ENCODE peak calls at places on chromosomes 4 and X, in six cellular contexts. One of them, this sample, is unnamed.

GRCh38 chr4:1862055-1862911 is 6.3 kb upstream of the LETM1 start:
- DNase-seq in left ventricle myocardium superior: no peak
- DNase-seq in A172: no peak
- DNase-seq in myocyte: no peak
- DNase-seq in HEK293T: no peak
- DNase-seq in lower leg skin: no peak
- DNase-seq in this sample: no peak

GRCh38 chr4:165839615-165840333 is 33.3 kb upstream of the TLL1 start:
- DNase-seq in left ventricle myocardium superior: no peak
- DNase-seq in A172: no peak
- DNase-seq in myocyte: no peak
- DNase-seq in HEK293T: no peak
- DNase-seq in lower leg skin: no peak
- DNase-seq in this sample: no peak

GRCh38 chr4:52594961-52595360 is 64.1 kb downstream of the USP46 start:
- DNase-seq in left ventricle myocardium superior: no peak
- DNase-seq in A172: no peak
- DNase-seq in myocyte: no peak
- DNase-seq in HEK293T: no peak
- DNase-seq in lower leg skin: no peak
- DNase-seq in this sample: no peak

GRCh38 chr4:149120331-149121014 is 678.3 kb upstream of the NR3C2 start:
- DNase-seq in left ventricle myocardium superior: no peak
- DNase-seq in A172: peak; percentile 23
- DNase-seq in myocyte: peak; percentile 32
- DNase-seq in HEK293T: no peak
- DNase-seq in lower leg skin: no peak
- DNase-seq in this sample: no peak

GRCh38 chrX:68556036-68556435 is 57.2 kb downstream of the YIPF6 start:
- DNase-seq in left ventricle myocardium superior: no peak
- DNase-seq in A172: no peak
- DNase-seq in myocyte: no peak
- DNase-seq in HEK293T: no peak
- DNase-seq in lower leg skin: no peak
- DNase-seq in this sample: no peak

GRCh38 chr4:94758141-94758699 is 465 bp downstream of the BMPR1B start:
- DNase-seq in left ventricle myocardium superior: peak; percentile 49
- DNase-seq in A172: no peak
- DNase-seq in myocyte: peak; percentile 52
- DNase-seq in HEK293T: peak; percentile 51
- DNase-seq in lower leg skin: no peak
- DNase-seq in this sample: no peak

GRCh38 chrX:20529301-20529700 is 262.6 kb upstream of the RPS6KA3 start:
- DNase-seq in left ventricle myocardium superior: no peak
- DNase-seq in A172: no peak
- DNase-seq in myocyte: no peak
- DNase-seq in HEK293T: no peak
- DNase-seq in lower leg skin: no peak
- DNase-seq in this sample: no peak

GRCh38 chr4:113368056-113368455 is 318.6 kb downstream of the ANK2 start:
- DNase-seq in left ventricle myocardium superior: no peak
- DNase-seq in A172: no peak
- DNase-seq in myocyte: no peak
- DNase-seq in HEK293T: no peak
- DNase-seq in lower leg skin: no peak
- DNase-seq in this sample: no peak

GRCh38 chr4:6633091-6633906 is 7.2 kb upstream of the MRFAP1 start:
- DNase-seq in left ventricle myocardium superior: no peak
- DNase-seq in A172: no peak
- DNase-seq in myocyte: no peak
- DNase-seq in HEK293T: no peak
- DNase-seq in lower leg skin: no peak
- DNase-seq in this sample: no peak

GRCh38 chrX:101108293-101108692 is 10.3 kb downstream of the CENPI start:
- DNase-seq in left ventricle myocardium superior: no peak
- DNase-seq in A172: peak; percentile 0
- DNase-seq in myocyte: no peak
- DNase-seq in HEK293T: no peak
- DNase-seq in lower leg skin: no peak
- DNase-seq in this sample: no peak

GRCh38 chr4:76624271-76624681 is 189.2 kb downstream of the SHROOM3 start:
- DNase-seq in left ventricle myocardium superior: no peak
- DNase-seq in A172: peak; percentile 28
- DNase-seq in myocyte: peak; percentile 96
- DNase-seq in HEK293T: peak; percentile 19
- DNase-seq in lower leg skin: peak; percentile 18
- DNase-seq in this sample: peak; percentile 69

GRCh38 chr4:151014521-151015457 is at the start of gene LRBA:
- DNase-seq in left ventricle myocardium superior: peak; percentile 74
- DNase-seq in A172: peak; percentile 68
- DNase-seq in myocyte: peak; percentile 64
- DNase-seq in HEK293T: peak; percentile 76
- DNase-seq in lower leg skin: peak; percentile 77
- DNase-seq in this sample: peak; percentile 22

GRCh38 chr4:181819951-181820350 is 423.3 kb upstream of the TENM3 start:
- DNase-seq in left ventricle myocardium superior: no peak
- DNase-seq in A172: no peak
- DNase-seq in myocyte: peak; percentile 18
- DNase-seq in HEK293T: no peak
- DNase-seq in lower leg skin: no peak
- DNase-seq in this sample: no peak

GRCh38 chr4:97150966-97151365 is 992.3 kb downstream of the STPG2 start:
- DNase-seq in left ventricle myocardium superior: no peak
- DNase-seq in A172: peak; percentile 45
- DNase-seq in myocyte: no peak
- DNase-seq in HEK293T: no peak
- DNase-seq in lower leg skin: no peak
- DNase-seq in this sample: no peak

GRCh38 chr4:179325181-179325580 is 1882.9 kb upstream of the AGA start:
- DNase-seq in left ventricle myocardium superior: no peak
- DNase-seq in A172: peak; percentile 24
- DNase-seq in myocyte: no peak
- DNase-seq in HEK293T: no peak
- DNase-seq in lower leg skin: no peak
- DNase-seq in this sample: no peak

GRCh38 chrX:72576161-72576896 is 3.7 kb upstream of the HDAC8 start:
- DNase-seq in left ventricle myocardium superior: no peak
- DNase-seq in A172: no peak
- DNase-seq in myocyte: peak; percentile 2
- DNase-seq in HEK293T: no peak
- DNase-seq in lower leg skin: no peak
- DNase-seq in this sample: no peak

GRCh38 chr4:86441175-86441960 is 81.5 kb upstream of the MAPK10 start:
- DNase-seq in left ventricle myocardium superior: no peak
- DNase-seq in A172: no peak
- DNase-seq in myocyte: no peak
- DNase-seq in HEK293T: no peak
- DNase-seq in lower leg skin: no peak
- DNase-seq in this sample: no peak

This sample was measured in thoracic aorta.